ENCODE peak calls at places on chromosomes 3 and 15, in eight cellular contexts. One of them, this sample, is unnamed. For H3K4me1, the result is how much of the 10 kb centered on the place peaks cover.

GRCh38 chr3:64008952-64009351 is 14.3 kb downstream of the PSMD6 start:
- DNase-seq in tibial artery: no peak
- DNase-seq in left ventricle myocardium inferior: no peak
- DNase-seq in foreskin keratinocyte: no peak
- DNase-seq in uterus: no peak
- DNase-seq in CD8-positive, alpha-beta T cell: no peak
- DNase-seq in transverse colon: no peak
- DNase-seq in spleen: no peak
- DNase-seq in this sample: no peak

GRCh38 chr3:112059497-112059896 is 25.0 kb downstream of the TMPRSS7 start:
- DNase-seq in tibial artery: no peak
- DNase-seq in left ventricle myocardium inferior: no peak
- DNase-seq in foreskin keratinocyte: no peak
- DNase-seq in uterus: no peak
- DNase-seq in CD8-positive, alpha-beta T cell: no peak
- DNase-seq in transverse colon: no peak
- DNase-seq in spleen: no peak
- DNase-seq in this sample: no peak

GRCh38 chr15:71743861-71744382 is 66.4 kb upstream of the NR2E3 start:
- DNase-seq in tibial artery: peak
- DNase-seq in left ventricle myocardium inferior: no peak
- DNase-seq in foreskin keratinocyte: no peak
- DNase-seq in uterus: peak
- DNase-seq in CD8-positive, alpha-beta T cell: peak
- DNase-seq in transverse colon: peak
- DNase-seq in spleen: no peak
- DNase-seq in this sample: no peak

GRCh38 chr3:50268703-50269451 is at the start of gene SEMA3B:
- DNase-seq in tibial artery: peak
- DNase-seq in left ventricle myocardium inferior: peak
- DNase-seq in foreskin keratinocyte: no peak
- DNase-seq in uterus: peak
- DNase-seq in CD8-positive, alpha-beta T cell: no peak
- DNase-seq in transverse colon: peak
- DNase-seq in spleen: no peak
- DNase-seq in this sample: no peak

GRCh38 chr3:186870421-186871201 is 28.1 kb downstream of the ADIPOQ start:
- DNase-seq in tibial artery: no peak
- DNase-seq in left ventricle myocardium inferior: no peak
- DNase-seq in foreskin keratinocyte: no peak
- DNase-seq in uterus: no peak
- DNase-seq in CD8-positive, alpha-beta T cell: no peak
- DNase-seq in transverse colon: no peak
- DNase-seq in spleen: no peak
- DNase-seq in this sample: no peak

GRCh38 chr15:87764461-87765236 is 491.9 kb downstream of the NTRK3 start:
- DNase-seq in tibial artery: no peak
- DNase-seq in left ventricle myocardium inferior: no peak
- DNase-seq in foreskin keratinocyte: peak
- DNase-seq in uterus: no peak
- DNase-seq in CD8-positive, alpha-beta T cell: no peak
- DNase-seq in transverse colon: no peak
- DNase-seq in spleen: no peak
- DNase-seq in this sample: no peak

GRCh38 chr15:36831915-36832310 is 252.5 kb downstream of the CDIN1 start:
- DNase-seq in tibial artery: no peak
- DNase-seq in left ventricle myocardium inferior: no peak
- DNase-seq in foreskin keratinocyte: no peak
- DNase-seq in uterus: no peak
- DNase-seq in CD8-positive, alpha-beta T cell: no peak
- DNase-seq in transverse colon: no peak
- DNase-seq in spleen: no peak
- DNase-seq in this sample: no peak

GRCh38 chr3:170414202-170414663 is 4.4 kb upstream of the CLDN11 start:
- DNase-seq in tibial artery: no peak
- DNase-seq in left ventricle myocardium inferior: no peak
- DNase-seq in foreskin keratinocyte: peak
- DNase-seq in uterus: peak
- DNase-seq in CD8-positive, alpha-beta T cell: peak
- DNase-seq in transverse colon: no peak
- DNase-seq in spleen: no peak
- DNase-seq in this sample: no peak

GRCh38 chr3:155252021-155252420 is 41.5 kb downstream of the STRIT1 start:
- DNase-seq in tibial artery: no peak
- DNase-seq in left ventricle myocardium inferior: no peak
- DNase-seq in foreskin keratinocyte: no peak
- DNase-seq in uterus: no peak
- DNase-seq in CD8-positive, alpha-beta T cell: no peak
- DNase-seq in transverse colon: no peak
- DNase-seq in spleen: no peak
- DNase-seq in this sample: no peak

GRCh38 chr3:155244206-155244605 is 49.3 kb downstream of the STRIT1 start:
- DNase-seq in tibial artery: no peak
- DNase-seq in left ventricle myocardium inferior: no peak
- DNase-seq in foreskin keratinocyte: no peak
- DNase-seq in uterus: no peak
- DNase-seq in CD8-positive, alpha-beta T cell: no peak
- DNase-seq in transverse colon: no peak
- DNase-seq in spleen: no peak
- DNase-seq in this sample: no peak

GRCh38 chr3:155252535-155252934 is 40.9 kb downstream of the STRIT1 start:
- DNase-seq in tibial artery: no peak
- DNase-seq in left ventricle myocardium inferior: no peak
- DNase-seq in foreskin keratinocyte: no peak
- DNase-seq in uterus: no peak
- DNase-seq in CD8-positive, alpha-beta T cell: no peak
- DNase-seq in transverse colon: no peak
- DNase-seq in spleen: no peak
- DNase-seq in this sample: no peak

GRCh38 chr3:155244699-155245098 is 48.8 kb downstream of the STRIT1 start:
- DNase-seq in tibial artery: no peak
- DNase-seq in left ventricle myocardium inferior: no peak
- DNase-seq in foreskin keratinocyte: no peak
- DNase-seq in uterus: no peak
- DNase-seq in CD8-positive, alpha-beta T cell: no peak
- DNase-seq in transverse colon: no peak
- DNase-seq in spleen: no peak
- DNase-seq in this sample: no peak

DNA sequence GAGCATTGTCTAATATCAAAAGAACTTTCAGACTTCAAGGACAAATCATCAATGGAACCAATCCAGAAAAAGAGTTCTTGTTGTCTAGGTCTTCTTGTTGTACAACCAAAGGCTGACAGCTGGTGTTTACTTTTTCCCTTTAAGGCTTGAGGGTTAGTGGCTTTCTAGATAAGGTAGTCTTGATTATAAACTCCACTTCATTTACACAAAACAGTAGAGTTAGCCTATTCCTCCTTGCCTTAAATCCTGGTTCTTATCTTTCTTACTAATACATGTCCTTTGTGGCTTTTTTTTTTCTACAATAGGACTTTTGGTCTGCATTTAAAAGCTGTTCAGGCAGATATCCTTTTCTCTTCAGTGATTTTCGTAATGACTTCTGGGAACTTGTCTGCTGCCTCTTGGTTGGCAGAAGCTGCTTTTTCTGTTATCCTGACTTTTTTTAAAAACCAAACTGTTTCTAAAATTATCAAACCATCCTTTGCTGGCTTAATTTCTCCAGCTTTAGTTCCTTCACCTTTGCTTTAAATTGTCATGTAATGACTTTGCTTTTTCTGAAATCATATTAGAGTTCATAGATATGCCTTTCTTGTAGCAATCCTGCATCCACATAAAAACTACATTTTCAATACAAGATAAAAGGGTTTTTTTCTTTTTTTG is 44.8 kb downstream of the STRIT1 start:
- DNase-seq in tibial artery: no peak
- DNase-seq in left ventricle myocardium inferior: no peak
- DNase-seq in foreskin keratinocyte: no peak
- DNase-seq in uterus: no peak
- DNase-seq in CD8-positive, alpha-beta T cell: no peak
- DNase-seq in transverse colon: no peak
- DNase-seq in spleen: no peak
- DNase-seq in this sample: no peak
- H3K4me1 ChIP-seq in tibial artery: under half
- H3K4me1 ChIP-seq in left ventricle myocardium inferior: under half
- H3K4me1 ChIP-seq in foreskin keratinocyte: under half
- H3K4me1 ChIP-seq in uterus: under half
- H3K4me1 ChIP-seq in CD8-positive, alpha-beta T cell: under half
- H3K4me1 ChIP-seq in transverse colon: under half
- H3K4me1 ChIP-seq in spleen: under half
- H3K4me1 ChIP-seq in this sample: under half

GRCh38 chr3:129614927-129615363 is 8.5 kb upstream of the PLXND1 start:
- DNase-seq in tibial artery: no peak
- DNase-seq in left ventricle myocardium inferior: peak
- DNase-seq in foreskin keratinocyte: no peak
- DNase-seq in uterus: no peak
- DNase-seq in CD8-positive, alpha-beta T cell: no peak
- DNase-seq in transverse colon: peak
- DNase-seq in spleen: peak
- DNase-seq in this sample: no peak

GRCh38 chr3:129617381-129618185 is 11.1 kb upstream of the PLXND1 start:
- DNase-seq in tibial artery: no peak
- DNase-seq in left ventricle myocardium inferior: no peak
- DNase-seq in foreskin keratinocyte: no peak
- DNase-seq in uterus: no peak
- DNase-seq in CD8-positive, alpha-beta T cell: no peak
- DNase-seq in transverse colon: no peak
- DNase-seq in spleen: peak
- DNase-seq in this sample: no peak

GRCh38 chr3:129615751-129616281 is 9.3 kb upstream of the PLXND1 start:
- DNase-seq in tibial artery: no peak
- DNase-seq in left ventricle myocardium inferior: peak
- DNase-seq in foreskin keratinocyte: no peak
- DNase-seq in uterus: no peak
- DNase-seq in CD8-positive, alpha-beta T cell: no peak
- DNase-seq in transverse colon: no peak
- DNase-seq in spleen: peak
- DNase-seq in this sample: no peak

GRCh38 chr3:129616713-129617112 is 10.2 kb upstream of the PLXND1 start:
- DNase-seq in tibial artery: peak
- DNase-seq in left ventricle myocardium inferior: peak
- DNase-seq in foreskin keratinocyte: no peak
- DNase-seq in uterus: peak
- DNase-seq in CD8-positive, alpha-beta T cell: no peak
- DNase-seq in transverse colon: no peak
- DNase-seq in spleen: no peak
- DNase-seq in this sample: no peak

DNA sequence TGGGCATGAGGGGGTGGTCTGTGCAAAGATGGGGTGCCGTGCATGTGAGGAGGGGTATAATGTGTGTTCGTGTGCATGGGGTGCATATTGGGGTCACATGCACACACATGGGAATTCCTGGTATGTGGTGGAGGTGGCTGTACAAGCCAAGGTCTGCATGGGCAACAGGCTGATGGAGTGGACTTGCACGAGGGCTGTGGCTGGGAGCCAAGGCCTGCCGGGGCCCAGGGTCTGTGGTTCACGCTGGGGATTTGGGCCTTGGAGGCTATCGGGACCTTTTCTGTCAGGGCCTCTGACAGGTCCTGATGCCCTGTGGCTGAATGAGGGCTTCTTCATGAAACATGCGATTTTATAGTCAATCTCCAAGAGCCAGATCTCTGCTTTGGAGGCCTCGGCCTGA is 9.8 kb upstream of the PLXND1 start:
- DNase-seq in tibial artery: no peak
- DNase-seq in left ventricle myocardium inferior: no peak
- DNase-seq in foreskin keratinocyte: no peak
- DNase-seq in uterus: no peak
- DNase-seq in CD8-positive, alpha-beta T cell: no peak
- DNase-seq in transverse colon: no peak
- DNase-seq in spleen: peak
- DNase-seq in this sample: no peak
- H3K4me1 ChIP-seq in tibial artery: under half
- H3K4me1 ChIP-seq in left ventricle myocardium inferior: half or more
- H3K4me1 ChIP-seq in foreskin keratinocyte: under half
- H3K4me1 ChIP-seq in uterus: under half
- H3K4me1 ChIP-seq in CD8-positive, alpha-beta T cell: under half
- H3K4me1 ChIP-seq in transverse colon: under half
- H3K4me1 ChIP-seq in spleen: half or more
- H3K4me1 ChIP-seq in this sample: under half

GRCh38 chr15:98858610-98859023 is 149.0 kb downstream of the PGPEP1L start:
- DNase-seq in tibial artery: no peak
- DNase-seq in left ventricle myocardium inferior: no peak
- DNase-seq in foreskin keratinocyte: no peak
- DNase-seq in uterus: no peak
- DNase-seq in CD8-positive, alpha-beta T cell: no peak
- DNase-seq in transverse colon: no peak
- DNase-seq in spleen: no peak
- DNase-seq in this sample: no peak

GRCh38 chr15:98860647-98861041 is 146.9 kb downstream of the PGPEP1L start:
- DNase-seq in tibial artery: no peak
- DNase-seq in left ventricle myocardium inferior: no peak
- DNase-seq in foreskin keratinocyte: no peak
- DNase-seq in uterus: no peak
- DNase-seq in CD8-positive, alpha-beta T cell: no peak
- DNase-seq in transverse colon: no peak
- DNase-seq in spleen: no peak
- DNase-seq in this sample: no peak

GRCh38 chr15:98861188-98861587 is 146.4 kb downstream of the PGPEP1L start:
- DNase-seq in tibial artery: no peak
- DNase-seq in left ventricle myocardium inferior: no peak
- DNase-seq in foreskin keratinocyte: no peak
- DNase-seq in uterus: no peak
- DNase-seq in CD8-positive, alpha-beta T cell: no peak
- DNase-seq in transverse colon: no peak
- DNase-seq in spleen: no peak
- DNase-seq in this sample: no peak

GRCh38 chr15:98856540-98856907 is 151.1 kb downstream of the PGPEP1L start:
- DNase-seq in tibial artery: no peak
- DNase-seq in left ventricle myocardium inferior: no peak
- DNase-seq in foreskin keratinocyte: no peak
- DNase-seq in uterus: no peak
- DNase-seq in CD8-positive, alpha-beta T cell: no peak
- DNase-seq in transverse colon: no peak
- DNase-seq in spleen: no peak
- DNase-seq in this sample: no peak

DNA sequence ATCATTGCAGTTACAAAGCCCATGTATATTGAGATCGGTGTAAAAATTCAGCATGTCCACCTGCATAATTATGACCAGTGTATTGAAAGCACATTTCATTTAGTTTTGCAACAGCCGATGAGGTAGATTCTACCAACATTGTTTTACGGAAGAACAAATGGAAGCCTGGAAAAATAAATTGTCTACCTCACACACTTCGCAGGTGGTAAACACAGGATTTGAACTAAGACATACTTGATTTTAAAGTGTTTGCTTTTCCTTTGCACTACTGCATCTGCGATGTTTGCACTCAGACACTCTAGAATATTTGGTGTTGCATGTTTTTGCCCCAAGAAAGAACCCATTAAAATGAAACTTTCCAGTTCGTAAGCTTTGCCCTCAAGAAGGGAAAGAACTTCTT is 148.4 kb downstream of the PGPEP1L start:
- DNase-seq in tibial artery: no peak
- DNase-seq in left ventricle myocardium inferior: no peak
- DNase-seq in foreskin keratinocyte: no peak
- DNase-seq in uterus: no peak
- DNase-seq in CD8-positive, alpha-beta T cell: no peak
- DNase-seq in transverse colon: no peak
- DNase-seq in spleen: no peak
- DNase-seq in this sample: no peak
- H3K4me1 ChIP-seq in tibial artery: under half
- H3K4me1 ChIP-seq in left ventricle myocardium inferior: half or more
- H3K4me1 ChIP-seq in foreskin keratinocyte: under half
- H3K4me1 ChIP-seq in uterus: under half
- H3K4me1 ChIP-seq in CD8-positive, alpha-beta T cell: under half
- H3K4me1 ChIP-seq in transverse colon: under half
- H3K4me1 ChIP-seq in spleen: half or more
- H3K4me1 ChIP-seq in this sample: under half

DNA sequence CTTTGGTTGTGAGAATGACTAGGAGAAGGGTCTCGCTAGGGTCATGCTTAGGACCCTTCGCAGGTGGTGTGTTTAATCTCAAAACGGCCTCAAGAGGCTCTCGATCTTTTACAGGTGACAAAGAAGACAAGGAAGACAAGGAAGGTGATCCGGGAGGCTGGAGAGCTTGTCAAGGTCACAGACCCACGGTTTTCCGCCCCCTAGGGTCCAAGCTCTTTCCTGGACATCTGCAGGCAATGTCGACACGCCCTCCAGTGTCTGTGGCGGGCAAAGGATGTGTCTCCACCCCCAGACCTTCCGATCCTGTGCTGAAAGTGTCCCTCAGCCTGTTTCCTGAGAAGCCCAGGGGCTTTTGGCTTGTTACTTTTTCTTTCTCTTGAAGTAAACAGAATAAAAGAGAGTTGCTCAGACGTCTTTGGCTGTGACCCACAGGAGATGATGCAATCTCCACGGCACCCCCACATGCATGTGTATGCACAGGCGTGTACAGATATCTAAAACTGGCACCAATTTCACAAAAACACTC is 108.7 kb downstream of the KLF13 start:
- DNase-seq in tibial artery: peak
- DNase-seq in left ventricle myocardium inferior: peak
- DNase-seq in foreskin keratinocyte: no peak
- DNase-seq in uterus: peak
- DNase-seq in CD8-positive, alpha-beta T cell: peak
- DNase-seq in transverse colon: peak
- DNase-seq in spleen: peak
- DNase-seq in this sample: peak
- H3K4me1 ChIP-seq in tibial artery: under half
- H3K4me1 ChIP-seq in left ventricle myocardium inferior: under half
- H3K4me1 ChIP-seq in foreskin keratinocyte: under half
- H3K4me1 ChIP-seq in uterus: under half
- H3K4me1 ChIP-seq in CD8-positive, alpha-beta T cell: half or more
- H3K4me1 ChIP-seq in transverse colon: under half
- H3K4me1 ChIP-seq in spleen: half or more
- H3K4me1 ChIP-seq in this sample: half or more

This sample was measured in effector memory CD4-positive, alpha-beta T cell.